ENCODE peak calls at places on chromosome 13, in seven cellular contexts. F is stromal cell of bone marrow, L is lung microvascular endothelial cell, C is MM.1S, P is right cardiac atrium, Y is amniotic epithelial cell, O is left lung. G is an unnamed sample.

GRCh38 chr13:38872693-38873092 is 117.9 kb downstream of the STOML3 start:
- DNase-seq in F (no peak), L (peak), C (peak), P (peak), Y (peak), O (no peak), G (peak)

GRCh38 chr13:67086260-67086659 is 143.9 kb downstream of the PCDH9 start:
- DNase-seq in F (no peak), L (no peak), C (peak), P (no peak), Y (no peak), O (no peak), G (no peak)

GRCh38 chr13:31946091-31946770 is 85.3 kb upstream of the FRY start:
- DNase-seq in F (no peak), L (no peak), C (no peak), P (no peak), Y (peak), O (no peak), G (no peak)

GRCh38 chr13:47539317-47539716 is 461.8 kb downstream of the SUCLA2 start:
- DNase-seq in F (no peak), L (no peak), C (no peak), P (no peak), Y (no peak), O (no peak), G (no peak)

GRCh38 chr13:99442273-99442895 is 58.9 kb upstream of the TM9SF2 start:
- DNase-seq in F (no peak), L (peak), C (peak), P (no peak), Y (peak), O (no peak), G (peak)

GRCh38 chr13:93547886-93548285 is 321.3 kb downstream of the GPC6 start:
- DNase-seq in F (no peak), L (no peak), C (no peak), P (no peak), Y (no peak), O (no peak), G (no peak)

GRCh38 chr13:31686660-31687430 is 52.5 kb upstream of the RXFP2 start:
- DNase-seq in F (peak), L (no peak), C (no peak), P (no peak), Y (no peak), O (no peak), G (no peak)

GRCh38 chr13:45564108-45564507 is 51.4 kb downstream of the ERICH6B start:
- DNase-seq in F (peak), L (no peak), C (no peak), P (no peak), Y (peak), O (no peak), G (peak)

GRCh38 chr13:50130686-50131051 is 115.4 kb downstream of the KCNRG start:
- DNase-seq in F (peak), L (peak), C (peak), P (peak), Y (peak), O (peak), G (peak)

GRCh38 chr13:113776231-113777125 is 17.5 kb downstream of the TMEM255B start:
- DNase-seq in F (no peak), L (peak), C (peak), P (no peak), Y (no peak), O (no peak), G (no peak)

GRCh38 chr13:61170791-61171330 is 244.8 kb downstream of the PCDH20 start:
- DNase-seq in F (no peak), L (no peak), C (no peak), P (no peak), Y (no peak), O (no peak), G (no peak)

GRCh38 chr13:44283598-44283997 is 90.0 kb upstream of the SERP2 start:
- DNase-seq in F (no peak), L (no peak), C (no peak), P (no peak), Y (no peak), O (no peak), G (no peak)

GRCh38 chr13:111409413-111409812 is 89.0 kb downstream of the TEX29 start:
- DNase-seq in F (no peak), L (no peak), C (no peak), P (no peak), Y (no peak), O (peak), G (no peak)

GRCh38 chr13:51524846-51525566 is 59.3 kb upstream of the WDFY2 start:
- DNase-seq in F (no peak), L (no peak), C (no peak), P (no peak), Y (peak), O (no peak), G (no peak)

GRCh38 chr13:29924951-29925350 is 74.5 kb upstream of the UBL3 start:
- DNase-seq in F (no peak), L (no peak), C (no peak), P (no peak), Y (peak), O (no peak), G (no peak)

GRCh38 chr13:103815619-103816018 is 749.4 kb upstream of the SLC10A2 start:
- DNase-seq in F (no peak), L (no peak), C (peak), P (no peak), Y (peak), O (no peak), G (no peak)

GRCh38 chr13:104648291-104648690 is 1582.1 kb upstream of the SLC10A2 start:
- DNase-seq in F (no peak), L (no peak), C (no peak), P (no peak), Y (no peak), O (no peak), G (no peak)

G was measured in endothelial cell of umbilical vein.